ENCODE peak calls at places on chromosome 10, in four cellular contexts. One of them, this sample, is unnamed.

GRCh38 chr10:105041956-105042355 is 400.9 kb downstream of the SORCS3 start:
- DNase-seq in stimulated activated CD4-positive, alpha-beta T cell treated with anti-CD3 and anti-CD28 coated beads, TNF-alpha, amount 100 ng/mL, for 48 hours: no peak
- DNase-seq in cerebellum: no peak
- DNase-seq in hypothalamus: no peak
- DNase-seq in this sample: no peak

GRCh38 chr10:43383204-43383971 is 12.0 kb downstream of the FXYD4 start:
- DNase-seq in cerebellum: no peak
- DNase-seq in hypothalamus: no peak
- DNase-seq in stimulated activated CD4-positive, alpha-beta T cell treated with anti-CD3 and anti-CD28 coated beads, TNF-alpha, amount 100 ng/mL, for 48 hours: no peak
- DNase-seq in this sample: no peak

GRCh38 chr10:18144928-18145327 is 4.7 kb downstream of the CACNB2 start:
- DNase-seq in cerebellum: no peak
- DNase-seq in hypothalamus: no peak
- DNase-seq in stimulated activated CD4-positive, alpha-beta T cell treated with anti-CD3 and anti-CD28 coated beads, TNF-alpha, amount 100 ng/mL, for 48 hours: no peak
- DNase-seq in this sample: no peak

GRCh38 chr10:87546221-87546620 is 41.5 kb downstream of the MINPP1 start:
- DNase-seq in hypothalamus: no peak
- DNase-seq in stimulated activated CD4-positive, alpha-beta T cell treated with anti-CD3 and anti-CD28 coated beads, TNF-alpha, amount 100 ng/mL, for 48 hours: no peak
- DNase-seq in cerebellum: no peak
- DNase-seq in this sample: no peak

GRCh38 chr10:84294766-84295447 is 33.5 kb upstream of the CCSER2 start:
- DNase-seq in stimulated activated CD4-positive, alpha-beta T cell treated with anti-CD3 and anti-CD28 coated beads, TNF-alpha, amount 100 ng/mL, for 48 hours: no peak
- DNase-seq in cerebellum: no peak
- DNase-seq in hypothalamus: no peak
- DNase-seq in this sample: no peak

GRCh38 chr10:78892383-78893191 is 176.2 kb upstream of the ZMIZ1 start:
- DNase-seq in cerebellum: no peak
- DNase-seq in hypothalamus: no peak
- DNase-seq in stimulated activated CD4-positive, alpha-beta T cell treated with anti-CD3 and anti-CD28 coated beads, TNF-alpha, amount 100 ng/mL, for 48 hours: no peak
- DNase-seq in this sample: no peak

GRCh38 chr10:14587540-14588083 is 187.1 kb downstream of the FAM107B start:
- DNase-seq in cerebellum: no peak
- DNase-seq in hypothalamus: no peak
- DNase-seq in stimulated activated CD4-positive, alpha-beta T cell treated with anti-CD3 and anti-CD28 coated beads, TNF-alpha, amount 100 ng/mL, for 48 hours: no peak
- DNase-seq in this sample: no peak

GRCh38 chr10:132521466-132522102 is 16.0 kb upstream of the INPP5A start:
- DNase-seq in hypothalamus: no peak
- DNase-seq in cerebellum: no peak
- DNase-seq in stimulated activated CD4-positive, alpha-beta T cell treated with anti-CD3 and anti-CD28 coated beads, TNF-alpha, amount 100 ng/mL, for 48 hours: no peak
- DNase-seq in this sample: no peak

GRCh38 chr10:88361494-88361893 is 221.6 kb downstream of the RNLS start:
- DNase-seq in hypothalamus: no peak
- DNase-seq in stimulated activated CD4-positive, alpha-beta T cell treated with anti-CD3 and anti-CD28 coated beads, TNF-alpha, amount 100 ng/mL, for 48 hours: no peak
- DNase-seq in cerebellum: no peak
- DNase-seq in this sample: no peak

GRCh38 chr10:100829103-100829870 is 83.5 kb upstream of the SLF2 start:
- DNase-seq in stimulated activated CD4-positive, alpha-beta T cell treated with anti-CD3 and anti-CD28 coated beads, TNF-alpha, amount 100 ng/mL, for 48 hours: no peak
- DNase-seq in hypothalamus: no peak
- DNase-seq in cerebellum: no peak
- DNase-seq in this sample: no peak

GRCh38 chr10:12583891-12584595 is 234.7 kb downstream of the CAMK1D start:
- DNase-seq in stimulated activated CD4-positive, alpha-beta T cell treated with anti-CD3 and anti-CD28 coated beads, TNF-alpha, amount 100 ng/mL, for 48 hours: no peak
- DNase-seq in hypothalamus: no peak
- DNase-seq in cerebellum: no peak
- DNase-seq in this sample: no peak

GRCh38 chr10:101686133-101686925 is 8.6 kb downstream of the FBXW4 start:
- DNase-seq in hypothalamus: no peak
- DNase-seq in cerebellum: no peak
- DNase-seq in stimulated activated CD4-positive, alpha-beta T cell treated with anti-CD3 and anti-CD28 coated beads, TNF-alpha, amount 100 ng/mL, for 48 hours: no peak
- DNase-seq in this sample: no peak

GRCh38 chr10:33460461-33461294 is 126.2 kb upstream of the NRP1 start:
- DNase-seq in cerebellum: no peak
- DNase-seq in hypothalamus: no peak
- DNase-seq in stimulated activated CD4-positive, alpha-beta T cell treated with anti-CD3 and anti-CD28 coated beads, TNF-alpha, amount 100 ng/mL, for 48 hours: no peak
- DNase-seq in this sample: no peak

GRCh38 chr10:28722065-28722803 is 44.9 kb downstream of the BAMBI start:
- DNase-seq in cerebellum: no peak
- DNase-seq in stimulated activated CD4-positive, alpha-beta T cell treated with anti-CD3 and anti-CD28 coated beads, TNF-alpha, amount 100 ng/mL, for 48 hours: no peak
- DNase-seq in hypothalamus: peak; percentile 51
- DNase-seq in this sample: no peak

GRCh38 chr10:43594944-43595589 is 11.2 kb upstream of the ZNF485 start:
- DNase-seq in hypothalamus: no peak
- DNase-seq in cerebellum: no peak
- DNase-seq in stimulated activated CD4-positive, alpha-beta T cell treated with anti-CD3 and anti-CD28 coated beads, TNF-alpha, amount 100 ng/mL, for 48 hours: no peak
- DNase-seq in this sample: peak; percentile 48

GRCh38 chr10:118013078-118013568 is 33.6 kb downstream of the RAB11FIP2 start:
- DNase-seq in hypothalamus: no peak
- DNase-seq in cerebellum: no peak
- DNase-seq in stimulated activated CD4-positive, alpha-beta T cell treated with anti-CD3 and anti-CD28 coated beads, TNF-alpha, amount 100 ng/mL, for 48 hours: no peak
- DNase-seq in this sample: no peak